ENCODE peak calls at places on chromosomes 11 and 22, in four cellular contexts. T, Q, Z and G are unnamed samples.

GRCh38 chr11:85961930-85962363 is 106.8 kb downstream of the CCDC83 start:
- DNase-seq in Q (no peak), T (peak), Z (no peak), G (peak)

GRCh38 chr11:16418698-16419097 is 62.4 kb upstream of the SOX6 start:
- DNase-seq in Z (no peak), T (no peak), Q (no peak), G (no peak)

GRCh38 chr11:135027461-135027860 is 615.4 kb upstream of the B3GAT1 start:
- DNase-seq in T (no peak), Z (peak), Q (no peak), G (peak)

GRCh38 chr22:25362215-25362882 is 142.9 kb downstream of the CRYBB2 start:
- DNase-seq in Q (peak), Z (peak), T (no peak), G (peak)

GRCh38 chr11:728901-729491 is 18.3 kb upstream of the TALDO1 start:
- DNase-seq in Q (peak), T (no peak), Z (no peak), G (no peak)

GRCh38 chr22:50701428-50702154 is 29.0 kb downstream of the SHANK3 start:
- DNase-seq in Z (no peak), T (no peak), Q (no peak), G (no peak)

GRCh38 chr11:76371170-76371569 is 9.8 kb downstream of the THAP12 start:
- DNase-seq in Q (no peak), Z (no peak), T (peak), G (peak)

GRCh38 chr11:95494856-95495255 is 263.9 kb upstream of the SESN3 start:
- DNase-seq in T (no peak), Q (no peak), Z (no peak), G (no peak)

GRCh38 chr11:120974980-120975379 is 48.9 kb upstream of the TBCEL start:
- DNase-seq in T (peak), Z (no peak), Q (no peak), G (no peak)

GRCh38 chr22:46001426-46002106 is 24.6 kb upstream of the WNT7B start:
- DNase-seq in Z (no peak), T (no peak), Q (no peak), G (no peak)

GRCh38 chr22:41380993-41381328 is 781 bp upstream of the TEF start:
- DNase-seq in Z (no peak), Q (no peak), T (peak), G (peak)

GRCh38 chr11:105139669-105140068 is at the start of gene CARD18:
- DNase-seq in Q (no peak), T (no peak), Z (no peak), G (no peak)

GRCh38 chr11:92954003-92954402 is 15.4 kb upstream of the MTNR1B start:
- DNase-seq in Q (no peak), Z (no peak), T (no peak), G (no peak)

GRCh38 chr11:83725161-83725560 is 439.0 kb upstream of the CCDC90B start:
- DNase-seq in T (no peak), Q (no peak), Z (no peak), G (no peak)

GRCh38 chr22:25169278-25170031 is 30.2 kb upstream of the CRYBB3 start:
- DNase-seq in Q (no peak), Z (no peak), T (no peak), G (no peak)